ENCODE peak calls at places on chromosomes 4 and X, in four cellular contexts. W is HTR-8/SVneo, F is ovary, R is RPMI7951. S is an unnamed sample.

GRCh38 chrX:130801901-130802300 is 101.1 kb downstream of the ENOX2 start:
- DNase-seq in W (no peak), F (no peak), R (no peak), S (no peak)

GRCh38 chr4:123304151-123305021 is 92.2 kb upstream of the SPRY1 start:
- DNase-seq in W (no peak), F (no peak), R (no peak), S (no peak)

GRCh38 chr4:66943117-66943516 is 602.2 kb downstream of the CENPC start:
- DNase-seq in W (no peak), F (no peak), R (no peak), S (no peak)

GRCh38 chr4:6346373-6347110 is 76.9 kb downstream of the WFS1 start:
- DNase-seq in W (no peak), F (no peak), R (no peak), S (no peak)

GRCh38 chr4:78477276-78477675 is 74.3 kb upstream of the ANXA3 start:
- DNase-seq in W (no peak), F (no peak), R (peak), S (no peak)

GRCh38 chrX:115562492-115562872 is 1.5 kb downstream of the PLS3 start:
- DNase-seq in W (no peak), F (peak), R (peak), S (peak)

GRCh38 chr4:137203601-137204000 is 328.7 kb downstream of the PCDH18 start:
- DNase-seq in W (no peak), F (no peak), R (peak), S (no peak)

GRCh38 chr4:53507671-53508286 is 83.5 kb downstream of the LNX1 start:
- DNase-seq in W (no peak), F (no peak), R (peak), S (no peak)

GRCh38 chr4:26731342-26731741 is 129.3 kb upstream of the STIM2 start:
- DNase-seq in W (no peak), F (no peak), R (no peak), S (no peak)

GRCh38 chr4:85790582-85790981 is 315.6 kb downstream of the ARHGAP24 start:
- DNase-seq in W (no peak), F (no peak), R (peak), S (no peak)